ENCODE peak calls at places on chromosomes 13 and 19, in six cellular contexts. One of them, this sample, is unnamed.

GRCh38 chr19:4908781-4909171 is 525 bp upstream of the UHRF1 start:
- DNase-seq in body of pancreas: no peak
- DNase-seq in stimulated activated CD4-positive, alpha-beta T cell treated with anti-CD3 and anti-CD28 coated beads, Interleukin-1b, Interleukin-23, amount 100 ng/mL, for 24 hours: no peak
- DNase-seq in naive thymus-derived CD4-positive, alpha-beta T cell: no peak
- DNase-seq in amygdala: no peak
- DNase-seq in CD4-positive, CD25-positive, alpha-beta regulatory T cell: no peak
- DNase-seq in this sample: no peak

GRCh38 chr19:12796146-12797071 is 5.1 kb downstream of the JUNB start:
- DNase-seq in body of pancreas: peak
- DNase-seq in stimulated activated CD4-positive, alpha-beta T cell treated with anti-CD3 and anti-CD28 coated beads, Interleukin-1b, Interleukin-23, amount 100 ng/mL, for 24 hours: no peak
- DNase-seq in naive thymus-derived CD4-positive, alpha-beta T cell: peak
- DNase-seq in amygdala: peak
- DNase-seq in CD4-positive, CD25-positive, alpha-beta regulatory T cell: peak
- DNase-seq in this sample: peak

GRCh38 chr13:30142502-30143211 is 164.7 kb downstream of the KATNAL1 start:
- DNase-seq in body of pancreas: peak
- DNase-seq in stimulated activated CD4-positive, alpha-beta T cell treated with anti-CD3 and anti-CD28 coated beads, Interleukin-1b, Interleukin-23, amount 100 ng/mL, for 24 hours: no peak
- DNase-seq in naive thymus-derived CD4-positive, alpha-beta T cell: no peak
- DNase-seq in amygdala: no peak
- DNase-seq in CD4-positive, CD25-positive, alpha-beta regulatory T cell: no peak
- DNase-seq in this sample: peak

GRCh38 chr13:65762015-65762414 is 1468.1 kb downstream of the PCDH9 start:
- DNase-seq in body of pancreas: no peak
- DNase-seq in stimulated activated CD4-positive, alpha-beta T cell treated with anti-CD3 and anti-CD28 coated beads, Interleukin-1b, Interleukin-23, amount 100 ng/mL, for 24 hours: no peak
- DNase-seq in naive thymus-derived CD4-positive, alpha-beta T cell: no peak
- DNase-seq in amygdala: no peak
- DNase-seq in CD4-positive, CD25-positive, alpha-beta regulatory T cell: no peak
- DNase-seq in this sample: no peak

GRCh38 chr19:38142176-38143035 is 81.6 kb downstream of the DPF1 start:
- DNase-seq in body of pancreas: peak
- DNase-seq in stimulated activated CD4-positive, alpha-beta T cell treated with anti-CD3 and anti-CD28 coated beads, Interleukin-1b, Interleukin-23, amount 100 ng/mL, for 24 hours: peak
- DNase-seq in naive thymus-derived CD4-positive, alpha-beta T cell: no peak
- DNase-seq in amygdala: peak
- DNase-seq in CD4-positive, CD25-positive, alpha-beta regulatory T cell: peak
- DNase-seq in this sample: no peak

GRCh38 chr13:97223711-97224461 is 1.8 kb downstream of the MBNL2 start:
- DNase-seq in body of pancreas: peak
- DNase-seq in stimulated activated CD4-positive, alpha-beta T cell treated with anti-CD3 and anti-CD28 coated beads, Interleukin-1b, Interleukin-23, amount 100 ng/mL, for 24 hours: no peak
- DNase-seq in naive thymus-derived CD4-positive, alpha-beta T cell: no peak
- DNase-seq in amygdala: peak
- DNase-seq in CD4-positive, CD25-positive, alpha-beta regulatory T cell: peak
- DNase-seq in this sample: peak

GRCh38 chr13:45055902-45056648 is 64.2 kb upstream of the GTF2F2 start:
- DNase-seq in body of pancreas: no peak
- DNase-seq in stimulated activated CD4-positive, alpha-beta T cell treated with anti-CD3 and anti-CD28 coated beads, Interleukin-1b, Interleukin-23, amount 100 ng/mL, for 24 hours: no peak
- DNase-seq in naive thymus-derived CD4-positive, alpha-beta T cell: no peak
- DNase-seq in amygdala: no peak
- DNase-seq in CD4-positive, CD25-positive, alpha-beta regulatory T cell: no peak
- DNase-seq in this sample: peak

GRCh38 chr13:95485518-95486144 is 66.9 kb upstream of the CLDN10 start:
- DNase-seq in body of pancreas: no peak
- DNase-seq in stimulated activated CD4-positive, alpha-beta T cell treated with anti-CD3 and anti-CD28 coated beads, Interleukin-1b, Interleukin-23, amount 100 ng/mL, for 24 hours: no peak
- DNase-seq in naive thymus-derived CD4-positive, alpha-beta T cell: no peak
- DNase-seq in amygdala: no peak
- DNase-seq in CD4-positive, CD25-positive, alpha-beta regulatory T cell: no peak
- DNase-seq in this sample: no peak

GRCh38 chr13:90305796-90306195 is 1041.7 kb upstream of the MIR17HG start:
- DNase-seq in body of pancreas: no peak
- DNase-seq in stimulated activated CD4-positive, alpha-beta T cell treated with anti-CD3 and anti-CD28 coated beads, Interleukin-1b, Interleukin-23, amount 100 ng/mL, for 24 hours: no peak
- DNase-seq in naive thymus-derived CD4-positive, alpha-beta T cell: no peak
- DNase-seq in amygdala: no peak
- DNase-seq in CD4-positive, CD25-positive, alpha-beta regulatory T cell: no peak
- DNase-seq in this sample: no peak

This sample was measured in sigmoid colon.